ENCODE peak calls at places on chromosomes 2 and 18, in six cellular contexts. T, Z, V, P, M and O are unnamed samples.

GRCh38 chr2:160351978-160352377 is 141.6 kb downstream of the RBMS1 start:
- DNase-seq in T (no peak), Z (no peak), V (no peak), P (no peak), M (no peak), O (no peak)

GRCh38 chr2:110847651-110848050 is 115.3 kb downstream of the ACOXL start:
- DNase-seq in T (no peak), Z (no peak), V (no peak), P (no peak), M (no peak), O (no peak)

GRCh38 chr2:20221169-20221938 is 3.6 kb downstream of the SDC1 start:
- DNase-seq in T (no peak), Z (no peak), V (no peak), P (no peak), M (no peak), O (no peak)

GRCh38 chr18:61727241-61727640 is 165.6 kb downstream of the RNF152 start:
- DNase-seq in T (no peak), Z (no peak), V (no peak), P (no peak), M (no peak), O (no peak)

GRCh38 chr2:97731274-97732050 is 18.1 kb downstream of the ZAP70 start:
- DNase-seq in T (no peak), Z (no peak), V (no peak), P (no peak), M (no peak), O (no peak)

GRCh38 chr18:10417191-10417590 is 37.2 kb upstream of the APCDD1 start:
- DNase-seq in T (no peak), Z (no peak), V (no peak), P (no peak), M (no peak), O (no peak)

GRCh38 chr2:36411962-36412444 is 56.4 kb downstream of the CRIM1 start:
- DNase-seq in T (no peak), Z (no peak), V (no peak), P (no peak), M (no peak), O (no peak)

GRCh38 chr2:64988420-64989125 is 626 bp upstream of the SLC1A4 start:
- DNase-seq in T (peak), Z (peak), V (peak), P (peak), M (no peak), O (peak)

GRCh38 chr2:9613291-9613690 is 17.5 kb downstream of the YWHAQ start:
- DNase-seq in T (no peak), Z (no peak), V (no peak), P (no peak), M (no peak), O (no peak)

GRCh38 chr2:80073134-80073561 is 231.4 kb downstream of the LRRTM1 start:
- DNase-seq in T (no peak), Z (no peak), V (no peak), P (peak), M (no peak), O (peak)

GRCh38 chr18:13275075-13275474 is 56.5 kb downstream of the LDLRAD4 start:
- DNase-seq in T (no peak), Z (no peak), V (no peak), P (no peak), M (no peak), O (no peak)

GRCh38 chr2:122815120-122815519 is 1059.7 kb downstream of the TSN start:
- DNase-seq in T (no peak), Z (no peak), V (no peak), P (no peak), M (no peak), O (no peak)

DNA sequence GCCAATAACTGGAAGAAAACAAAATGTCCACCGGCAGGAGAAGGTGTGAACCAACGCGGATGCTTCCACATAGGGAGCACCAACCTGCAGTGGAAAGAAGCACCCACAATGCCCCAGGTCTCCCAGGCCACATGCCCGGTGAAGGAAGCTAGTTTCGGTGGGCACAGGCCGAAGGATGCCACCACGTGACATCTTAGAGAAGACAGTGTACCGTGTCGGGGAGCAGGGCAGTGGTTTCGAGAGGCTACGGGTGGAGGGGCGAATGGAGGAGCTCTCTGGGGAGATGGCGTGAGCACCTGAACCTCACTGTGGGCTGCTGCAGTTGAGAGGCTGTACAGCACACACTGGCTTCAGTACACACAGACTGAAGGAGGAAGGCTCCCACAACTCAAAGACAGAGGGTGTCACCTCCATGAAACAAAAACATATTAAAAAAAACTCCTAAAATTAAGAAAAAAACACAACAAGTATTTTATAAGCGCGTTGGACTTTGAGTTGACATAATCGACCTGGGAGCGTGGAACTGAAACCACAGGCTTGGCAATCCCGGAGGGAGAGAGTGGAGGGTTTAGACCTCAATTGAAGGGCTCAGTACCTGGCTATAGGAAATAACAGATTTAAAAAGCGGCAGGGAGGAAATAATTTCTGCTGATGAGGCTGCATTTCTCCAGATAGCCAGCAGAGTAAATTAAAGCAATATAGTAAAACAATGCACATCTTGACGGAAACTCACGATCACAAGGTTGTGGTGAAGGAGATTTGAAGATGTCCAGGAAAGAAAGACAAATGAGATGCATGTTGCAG is 160.1 kb downstream of the RTP5 start:
- DNase-seq in T (no peak), Z (no peak), V (peak), P (no peak), M (no peak), O (no peak)
- TF ChIP-seq CTCF in T (peak), Z (no peak), V (no peak), P (no peak), M (no peak), O (peak)

GRCh38 chr2:47595690-47596089 is 187.3 kb upstream of the MSH6 start:
- DNase-seq in T (no peak), Z (no peak), V (no peak), P (no peak), M (no peak), O (no peak)

GRCh38 chr2:47594656-47595055 is 188.3 kb upstream of the MSH6 start:
- DNase-seq in T (no peak), Z (no peak), V (no peak), P (no peak), M (no peak), O (no peak)

GRCh38 chr2:47595115-47595514 is 187.8 kb upstream of the MSH6 start:
- DNase-seq in T (no peak), Z (no peak), V (no peak), P (no peak), M (no peak), O (no peak)

GRCh38 chr2:47592381-47592780 is 189.4 kb downstream of the MSH2 start:
- DNase-seq in T (no peak), Z (no peak), V (no peak), P (no peak), M (no peak), O (no peak)
- TF ChIP-seq CTCF in T (no peak), Z (no peak), V (no peak), P (no peak), M (no peak), O (no peak)

DNA sequence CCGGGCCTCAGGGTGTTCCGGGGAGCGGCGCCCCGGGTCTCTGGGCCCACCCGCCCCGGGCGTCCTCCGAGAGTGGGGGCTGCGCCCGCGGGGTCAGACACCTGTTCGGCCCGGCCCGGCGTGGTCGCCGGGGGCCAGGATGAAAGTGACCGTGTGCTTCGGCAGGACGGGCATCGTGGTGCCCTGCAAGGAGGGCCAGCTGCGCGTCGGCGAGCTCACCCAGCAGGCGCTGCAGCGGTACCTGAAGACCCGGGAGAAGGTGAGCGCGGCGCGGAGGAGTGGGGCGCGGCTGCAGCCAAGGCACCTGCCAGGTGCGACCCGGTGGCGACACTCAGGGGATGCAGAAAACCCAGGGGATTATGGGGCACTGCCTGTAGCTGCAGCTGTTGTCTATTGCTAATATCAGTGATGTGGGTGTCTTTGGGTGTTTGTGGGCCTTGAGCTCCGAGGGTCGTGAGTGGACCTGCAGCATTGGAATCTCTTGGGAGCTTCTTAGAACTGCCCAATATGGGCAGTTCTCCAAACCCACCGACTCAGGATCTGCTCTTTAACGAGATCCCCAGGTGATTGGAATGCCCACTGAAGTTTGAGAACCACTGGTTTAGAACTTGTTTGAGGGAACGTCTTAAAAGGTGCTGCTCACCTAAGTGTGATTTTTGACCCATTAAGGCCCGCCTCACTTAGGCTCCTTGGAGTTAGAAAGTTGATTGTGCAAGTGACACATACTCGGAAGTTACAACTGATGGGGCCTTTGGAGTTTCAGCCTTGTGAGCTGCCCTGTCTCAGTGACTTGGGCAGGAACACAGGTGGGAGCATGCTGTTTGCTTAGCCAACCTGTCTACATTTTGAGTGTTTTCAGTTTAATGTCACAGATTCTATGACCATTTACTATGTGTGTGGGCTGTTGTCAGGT is 842 bp downstream of the PARD3B start:
- DNase-seq in T (no peak), Z (no peak), V (peak), P (no peak), M (peak), O (peak)
- TF ChIP-seq CTCF in T (no peak), Z (no peak), V (no peak), P (no peak), M (no peak), O (no peak)

GRCh38 chr2:75054296-75054695 is 95.9 kb downstream of the POLE4 start:
- DNase-seq in T (no peak), Z (no peak), V (no peak), P (no peak), M (no peak), O (no peak)

GRCh38 chr2:75047907-75048625 is 89.6 kb downstream of the POLE4 start:
- DNase-seq in T (no peak), Z (no peak), V (no peak), P (no peak), M (no peak), O (no peak)

GRCh38 chr2:75055820-75056675 is 97.6 kb downstream of the POLE4 start:
- DNase-seq in T (no peak), Z (no peak), V (no peak), P (no peak), M (no peak), O (no peak)

GRCh38 chr2:75055307-75055819 is 96.9 kb downstream of the POLE4 start:
- DNase-seq in T (no peak), Z (no peak), V (no peak), P (no peak), M (no peak), O (no peak)

GRCh38 chr2:75053484-75054112 is 95.2 kb downstream of the POLE4 start:
- DNase-seq in T (no peak), Z (no peak), V (no peak), P (no peak), M (no peak), O (no peak)
- TF ChIP-seq CTCF in T (no peak), Z (peak), V (peak), P (no peak), M (peak), O (peak)

GRCh38 chr2:86035883-86036789 is 69.5 kb downstream of the POLR1A start:
- DNase-seq in T (peak), Z (peak), V (peak), P (peak), M (peak), O (no peak)
- TF ChIP-seq CTCF in T (peak), Z (peak), V (peak), P (no peak), M (no peak), O (no peak)